ENCODE peak calls at places on chromosomes 11 and 22, in five cellular contexts. One of them, this sample, is unnamed.

GRCh38 chr11:9153651-9154050 is 62.3 kb upstream of the SCUBE2 start:
- DNase-seq in ACHN: no peak
- DNase-seq in immature natural killer cell: no peak
- DNase-seq in nephron progenitor cell: no peak
- DNase-seq in right atrium auricular region: no peak
- DNase-seq in this sample: no peak

GRCh38 chr11:108206171-108206570 is 16.3 kb downstream of the NPAT start:
- DNase-seq in ACHN: no peak
- DNase-seq in immature natural killer cell: no peak
- DNase-seq in nephron progenitor cell: no peak
- DNase-seq in right atrium auricular region: no peak
- DNase-seq in this sample: no peak

GRCh38 chr11:66289548-66290331 is 797 bp upstream of the YIF1A start:
- DNase-seq in ACHN: peak
- DNase-seq in immature natural killer cell: no peak
- DNase-seq in nephron progenitor cell: peak
- DNase-seq in right atrium auricular region: peak
- DNase-seq in this sample: no peak

GRCh38 chr11:13316528-13316961 is 39.0 kb downstream of the BMAL1 start:
- DNase-seq in ACHN: no peak
- DNase-seq in immature natural killer cell: no peak
- DNase-seq in nephron progenitor cell: no peak
- DNase-seq in right atrium auricular region: no peak
- DNase-seq in this sample: no peak

GRCh38 chr11:35680506-35680905 is 17.9 kb downstream of the TRIM44 start:
- DNase-seq in ACHN: no peak
- DNase-seq in immature natural killer cell: no peak
- DNase-seq in nephron progenitor cell: no peak
- DNase-seq in right atrium auricular region: no peak
- DNase-seq in this sample: no peak

GRCh38 chr22:27662359-27663030 is 139.1 kb downstream of the MN1 start:
- DNase-seq in ACHN: no peak
- DNase-seq in immature natural killer cell: no peak
- DNase-seq in nephron progenitor cell: no peak
- DNase-seq in right atrium auricular region: peak
- DNase-seq in this sample: no peak

GRCh38 chr11:45266693-45267451 is 19.3 kb downstream of the SYT13 start:
- DNase-seq in ACHN: peak
- DNase-seq in immature natural killer cell: no peak
- DNase-seq in nephron progenitor cell: peak
- DNase-seq in right atrium auricular region: no peak
- DNase-seq in this sample: no peak

GRCh38 chr11:109347304-109347703 is 74.7 kb upstream of the C11orf87 start:
- DNase-seq in ACHN: no peak
- DNase-seq in immature natural killer cell: no peak
- DNase-seq in nephron progenitor cell: no peak
- DNase-seq in right atrium auricular region: no peak
- DNase-seq in this sample: no peak

GRCh38 chr11:13287026-13287425 is 9.4 kb downstream of the BMAL1 start:
- DNase-seq in ACHN: no peak
- DNase-seq in immature natural killer cell: peak
- DNase-seq in nephron progenitor cell: no peak
- DNase-seq in right atrium auricular region: no peak
- DNase-seq in this sample: no peak

GRCh38 chr11:13668957-13669521 is 571 bp downstream of the FAR1 start:
- DNase-seq in ACHN: peak
- DNase-seq in immature natural killer cell: peak
- DNase-seq in nephron progenitor cell: peak
- DNase-seq in right atrium auricular region: peak
- DNase-seq in this sample: no peak

GRCh38 chr11:74663315-74663714 is 67.9 kb downstream of the CHRDL2 start:
- DNase-seq in ACHN: no peak
- DNase-seq in immature natural killer cell: no peak
- DNase-seq in nephron progenitor cell: no peak
- DNase-seq in right atrium auricular region: no peak
- DNase-seq in this sample: no peak

GRCh38 chr11:44607324-44607962 is 42.0 kb downstream of the CD82 start:
- DNase-seq in ACHN: no peak
- DNase-seq in immature natural killer cell: no peak
- DNase-seq in nephron progenitor cell: no peak
- DNase-seq in right atrium auricular region: no peak
- DNase-seq in this sample: no peak

GRCh38 chr11:115663790-115664189 is 159.6 kb upstream of the CADM1 start:
- DNase-seq in ACHN: no peak
- DNase-seq in immature natural killer cell: no peak
- DNase-seq in nephron progenitor cell: no peak
- DNase-seq in right atrium auricular region: no peak
- DNase-seq in this sample: no peak

GRCh38 chr22:27588273-27588672 is 213.3 kb downstream of the MN1 start:
- DNase-seq in ACHN: no peak
- DNase-seq in immature natural killer cell: no peak
- DNase-seq in nephron progenitor cell: no peak
- DNase-seq in right atrium auricular region: no peak
- DNase-seq in this sample: no peak

GRCh38 chr22:32839776-32840571 is 38.5 kb downstream of the TIMP3 start:
- DNase-seq in ACHN: no peak
- DNase-seq in immature natural killer cell: no peak
- DNase-seq in nephron progenitor cell: peak
- DNase-seq in right atrium auricular region: no peak
- DNase-seq in this sample: no peak

GRCh38 chr11:1304376-1304775 is 5.1 kb downstream of the TOLLIP start:
- DNase-seq in ACHN: peak
- DNase-seq in immature natural killer cell: no peak
- DNase-seq in nephron progenitor cell: no peak
- DNase-seq in right atrium auricular region: peak
- DNase-seq in this sample: no peak

GRCh38 chr11:18802381-18803257 is 11.0 kb upstream of the PTPN5 start:
- DNase-seq in ACHN: peak
- DNase-seq in immature natural killer cell: peak
- DNase-seq in nephron progenitor cell: peak
- DNase-seq in right atrium auricular region: no peak
- DNase-seq in this sample: no peak

GRCh38 chr22:26735019-26735409 is 77.6 kb downstream of the MIAT start:
- DNase-seq in ACHN: no peak
- DNase-seq in immature natural killer cell: no peak
- DNase-seq in nephron progenitor cell: no peak
- DNase-seq in right atrium auricular region: no peak
- DNase-seq in this sample: no peak

This sample was measured in vagina.